ENCODE peak calls at places on chromosomes 4 and X, in six cellular contexts. T is IMR-90, Z is K562, Q is SK-N-SH, G is HepG2, M is GM12878. S is an unnamed sample.

GRCh38 chrX:1444896-1445480 is 7.7 kb downstream of the ASMTL start:
- DNase-seq in T (no peak), Z (no peak), G (no peak), Q (no peak), M (no peak), S (no peak)

GRCh38 chr4:182978152-182978827 is 61.1 kb upstream of the DCTD start:
- DNase-seq in G (no peak), Q (no peak), T (peak), Z (no peak), M (peak), S (no peak)

GRCh38 chr4:150722908-150723362 is 141.0 kb downstream of the MAB21L2 start:
- DNase-seq in G (no peak), Q (no peak), T (no peak), Z (no peak), M (no peak), S (no peak)

GRCh38 chr4:87006531-87007344 is 71.9 kb downstream of the AFF1 start:
- DNase-seq in Q (peak), G (peak), T (peak), M (peak), Z (peak), S (peak)

GRCh38 chr4:141686146-141686775 is 49.9 kb downstream of the IL15 start:
- DNase-seq in Q (no peak), T (peak), M (no peak), G (no peak), Z (no peak), S (peak)

GRCh38 chr4:57214654-57215411 is 104.6 kb upstream of the IGFBP7 start:
- DNase-seq in Q (no peak), Z (no peak), G (no peak), T (no peak), M (no peak), S (no peak)

GRCh38 chr4:88027611-88028608 is 20.5 kb downstream of the PKD2 start:
- DNase-seq in Z (no peak), T (peak), G (no peak), Q (no peak), M (no peak), S (no peak)

GRCh38 chrX:95675011-95675410 is 1009.6 kb upstream of the DIAPH2 start:
- DNase-seq in G (no peak), M (no peak), Q (no peak), Z (no peak), T (no peak), S (no peak)

GRCh38 chrX:103461156-103461555 is 58.1 kb downstream of the RAB40A start:
- DNase-seq in M (no peak), G (no peak), Z (no peak), T (no peak), Q (no peak), S (no peak)

GRCh38 chr4:75146223-75146622 is 213.3 kb downstream of the PARM1 start:
- DNase-seq in M (no peak), Z (no peak), Q (no peak), T (no peak), G (no peak), S (no peak)

GRCh38 chrX:37896491-37896890 is 49.1 kb upstream of the DYNLT3 start:
- DNase-seq in T (peak), M (no peak), Q (no peak), G (no peak), Z (no peak), S (no peak)

GRCh38 chrX:82711432-82711831 is 796.7 kb upstream of the POU3F4 start:
- DNase-seq in Z (no peak), G (no peak), M (no peak), Q (no peak), T (no peak), S (no peak)

GRCh38 chrX:70132244-70132643 is 1.0 kb upstream of the IGBP1 start:
- DNase-seq in Z (no peak), T (no peak), M (no peak), Q (no peak), G (no peak), S (peak)

GRCh38 chr4:3122081-3122563 is 47.6 kb downstream of the HTT start:
- DNase-seq in Q (no peak), M (no peak), Z (no peak), T (peak), G (no peak), S (no peak)

GRCh38 chr4:177229331-177229730 is 80.3 kb upstream of the NEIL3 start:
- DNase-seq in Z (no peak), M (no peak), T (peak), Q (no peak), G (no peak), S (no peak)

GRCh38 chr4:173288296-173288695 is 45.9 kb downstream of the HMGB2 start:
- DNase-seq in Q (peak), Z (peak), M (peak), G (peak), T (peak), S (peak)

GRCh38 chrX:124028177-124028576 is 66.7 kb downstream of the STAG2 start:
- DNase-seq in Z (no peak), G (no peak), Q (no peak), M (no peak), T (peak), S (no peak)

GRCh38 chr4:86043755-86044592 is 315.9 kb downstream of the MAPK10 start:
- DNase-seq in T (peak), M (no peak), Q (peak), G (peak), Z (peak), S (peak)

GRCh38 chr4:27764526-27764837 is 903.8 kb downstream of the STIM2 start:
- DNase-seq in G (no peak), Q (no peak), T (no peak), Z (no peak), M (peak), S (no peak)

GRCh38 chr4:183681119-183681518 is 22.0 kb downstream of the TRAPPC11 start:
- DNase-seq in M (no peak), T (no peak), G (no peak), Q (no peak), Z (no peak), S (no peak)

GRCh38 chrX:154369453-154370299 is 4.8 kb downstream of the FLNA start:
- DNase-seq in Z (peak), M (peak), G (peak), Q (peak), T (peak), S (peak)

GRCh38 chr4:46852839-46853238 is 56.2 kb downstream of the COX7B2 start:
- DNase-seq in Z (no peak), T (no peak), M (no peak), G (no peak), Q (no peak), S (no peak)

GRCh38 chr4:141241986-141242385 is 21.3 kb downstream of the ZNF330 start:
- DNase-seq in G (no peak), Q (no peak), M (no peak), T (no peak), Z (no peak), S (no peak)

GRCh38 chr4:20676773-20677172 is 23.5 kb upstream of the PACRGL start:
- DNase-seq in G (no peak), T (no peak), M (no peak), Q (no peak), Z (no peak), S (no peak)

GRCh38 chr4:133146574-133147198 is 2.4 kb upstream of the PCDH10 start:
- DNase-seq in M (no peak), T (peak), G (peak), Q (peak), Z (peak), S (no peak)

GRCh38 chr4:38128478-38129451 is 168.6 kb downstream of the PTTG2 start:
- DNase-seq in M (peak), Z (no peak), G (peak), Q (no peak), T (peak), S (peak)

GRCh38 chrX:109760922-109761250 is 27.8 kb upstream of the ACSL4 start:
- DNase-seq in Q (no peak), M (no peak), G (no peak), Z (no peak), T (no peak), S (no peak)

DNA sequence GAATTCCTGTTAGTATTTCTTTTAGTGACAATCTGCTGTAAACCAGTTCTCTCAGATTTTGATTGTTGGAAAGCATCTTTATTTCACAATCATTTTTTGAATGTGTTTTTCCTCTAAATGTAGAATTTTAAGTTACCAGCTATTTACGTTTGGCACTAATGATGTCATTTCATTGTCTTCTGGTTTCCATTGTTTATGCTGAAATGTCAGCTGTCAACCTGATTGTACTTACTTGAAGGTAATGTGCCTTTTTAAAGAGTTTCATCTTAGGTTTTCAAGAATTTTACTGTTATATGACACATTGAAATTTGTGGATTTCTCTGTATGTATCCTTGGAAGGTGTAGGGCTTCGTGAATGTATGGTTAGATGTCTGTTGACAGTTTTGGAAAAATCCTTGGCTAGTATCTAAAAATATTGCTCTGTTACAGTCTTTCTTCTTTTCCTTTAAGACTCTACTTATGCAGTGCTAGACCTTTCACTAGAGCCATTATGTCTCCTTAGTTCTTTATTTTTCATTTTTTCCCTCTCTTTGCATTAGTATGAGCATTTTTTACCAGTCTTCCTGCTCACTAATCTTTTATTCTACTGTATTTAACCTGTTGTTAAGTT is 30.4 kb downstream of the SMAD1 start:
- DNase-seq in Z (no peak), M (no peak), T (peak), G (no peak), Q (no peak), S (peak)
- TF ChIP-seq SMC3 in Z (no peak), M (no peak), T (no peak), G (no peak), Q (no peak), S (no peak)

DNA sequence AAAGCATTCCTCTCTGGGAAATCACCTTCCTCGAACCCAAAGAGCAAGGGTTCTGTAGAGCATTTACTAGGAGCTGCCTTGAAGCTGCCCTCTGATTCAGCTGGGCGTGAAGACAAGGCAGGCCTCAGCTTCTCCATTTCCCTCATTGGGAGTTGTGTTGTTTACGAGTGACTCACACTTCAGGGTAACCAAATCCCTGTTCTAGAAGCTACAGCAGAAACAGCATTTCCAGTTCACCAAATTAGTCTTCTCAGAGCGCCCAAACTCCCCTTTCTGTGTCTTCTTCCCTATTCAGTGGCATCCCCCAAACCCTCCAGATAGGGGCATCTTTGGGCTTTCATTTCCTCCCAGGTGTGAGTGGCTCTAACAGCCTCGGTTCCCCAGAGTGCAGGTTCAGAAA is 858 bp upstream of the XPNPEP2 start:
- DNase-seq in Q (no peak), G (no peak), M (no peak), Z (no peak), T (peak), S (no peak)
- TF ChIP-seq SMC3 in Q (no peak), G (no peak), M (peak), Z (no peak), T (no peak), S (no peak)

DNA sequence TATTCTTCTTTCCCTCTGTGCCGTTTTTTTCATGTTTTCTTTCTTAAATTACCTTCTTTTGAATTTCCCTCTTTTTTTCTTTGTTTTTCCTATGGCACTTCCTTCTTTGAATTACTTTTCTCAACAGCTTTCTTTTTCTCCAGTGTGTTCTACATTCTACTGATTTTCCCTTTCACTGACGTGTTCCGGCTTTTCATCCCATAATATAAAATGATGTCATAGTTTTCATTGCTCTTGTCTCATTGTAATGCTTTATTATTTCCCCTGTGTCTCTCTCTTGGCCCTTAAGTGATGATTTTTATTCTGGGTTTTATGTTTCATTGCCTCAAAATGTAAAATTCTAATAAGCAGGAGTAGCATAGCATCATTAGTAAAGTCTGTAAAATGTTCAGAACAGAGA is 299.4 kb downstream of the KCTD8 start:
- DNase-seq in M (no peak), T (no peak), Q (no peak), G (no peak), Z (no peak), S (no peak)
- TF ChIP-seq SMC3 in M (no peak), T (no peak), Q (no peak), G (no peak), Z (no peak), S (no peak)

GRCh38 chr4:72243641-72244040 is 211.8 kb downstream of the NPFFR2 start:
- DNase-seq in G (no peak), M (no peak), T (no peak), Z (no peak), Q (no peak), S (no peak)
- TF ChIP-seq SMC3 in G (no peak), M (no peak), T (no peak), Z (no peak), Q (no peak), S (no peak)

S was measured in A549.